ENCODE peak calls at places on chromosomes 7 and 10, in five cellular contexts. One of them, this sample, is unnamed.

GRCh38 chr10:113853577-113854018 is 284 bp downstream of the DCLRE1A start:
- ATAC-seq in activated CD8-positive, alpha-beta memory T cell treated with anti-CD3 and anti-CD28 coated beads, Interleukin-2, amount 10 ng/mL, durations not matched to agents 7 days and 5 days: no peak
- ATAC-seq in activated CD4-positive, alpha-beta T cell treated with anti-CD3 and anti-CD28 coated beads for 36 hours: no peak
- ATAC-seq in sciatic nerve: peak
- ATAC-seq in right cardiac atrium: peak
- ATAC-seq in this sample: peak

GRCh38 chr10:17673517-17674051 is 29.6 kb downstream of the STAM start:
- ATAC-seq in activated CD8-positive, alpha-beta memory T cell treated with anti-CD3 and anti-CD28 coated beads, Interleukin-2, amount 10 ng/mL, durations not matched to agents 7 days and 5 days: peak
- ATAC-seq in activated CD4-positive, alpha-beta T cell treated with anti-CD3 and anti-CD28 coated beads for 36 hours: peak
- ATAC-seq in sciatic nerve: peak
- ATAC-seq in right cardiac atrium: no peak
- ATAC-seq in this sample: no peak

GRCh38 chr7:131687296-131687695 is 130.9 kb upstream of the PODXL start:
- ATAC-seq in activated CD4-positive, alpha-beta T cell treated with anti-CD3 and anti-CD28 coated beads for 36 hours: no peak
- ATAC-seq in sciatic nerve: no peak
- ATAC-seq in right cardiac atrium: no peak
- ATAC-seq in activated CD8-positive, alpha-beta memory T cell treated with anti-CD3 and anti-CD28 coated beads, Interleukin-2, amount 10 ng/mL, durations not matched to agents 7 days and 5 days: no peak
- ATAC-seq in this sample: no peak

GRCh38 chr7:105808703-105809590 is 67.5 kb downstream of the ATXN7L1 start:
- ATAC-seq in sciatic nerve: peak
- ATAC-seq in right cardiac atrium: no peak
- ATAC-seq in activated CD8-positive, alpha-beta memory T cell treated with anti-CD3 and anti-CD28 coated beads, Interleukin-2, amount 10 ng/mL, durations not matched to agents 7 days and 5 days: peak
- ATAC-seq in activated CD4-positive, alpha-beta T cell treated with anti-CD3 and anti-CD28 coated beads for 36 hours: peak
- ATAC-seq in this sample: no peak

GRCh38 chr7:131365876-131366275 is 38.2 kb downstream of the MKLN1 start:
- ATAC-seq in sciatic nerve: peak
- ATAC-seq in right cardiac atrium: peak
- ATAC-seq in activated CD4-positive, alpha-beta T cell treated with anti-CD3 and anti-CD28 coated beads for 36 hours: no peak
- ATAC-seq in activated CD8-positive, alpha-beta memory T cell treated with anti-CD3 and anti-CD28 coated beads, Interleukin-2, amount 10 ng/mL, durations not matched to agents 7 days and 5 days: no peak
- ATAC-seq in this sample: peak

GRCh38 chr7:36814311-36814710 is 90.0 kb upstream of the AOAH start:
- ATAC-seq in activated CD4-positive, alpha-beta T cell treated with anti-CD3 and anti-CD28 coated beads for 36 hours: no peak
- ATAC-seq in activated CD8-positive, alpha-beta memory T cell treated with anti-CD3 and anti-CD28 coated beads, Interleukin-2, amount 10 ng/mL, durations not matched to agents 7 days and 5 days: no peak
- ATAC-seq in right cardiac atrium: no peak
- ATAC-seq in sciatic nerve: no peak
- ATAC-seq in this sample: no peak

GRCh38 chr10:62732841-62733653 is 71.5 kb upstream of the ADO start:
- ATAC-seq in activated CD4-positive, alpha-beta T cell treated with anti-CD3 and anti-CD28 coated beads for 36 hours: peak
- ATAC-seq in sciatic nerve: no peak
- ATAC-seq in activated CD8-positive, alpha-beta memory T cell treated with anti-CD3 and anti-CD28 coated beads, Interleukin-2, amount 10 ng/mL, durations not matched to agents 7 days and 5 days: peak
- ATAC-seq in right cardiac atrium: no peak
- ATAC-seq in this sample: no peak

GRCh38 chr7:107998150-107998549 is 4.8 kb downstream of the LAMB1 start:
- ATAC-seq in right cardiac atrium: no peak
- ATAC-seq in sciatic nerve: no peak
- ATAC-seq in activated CD8-positive, alpha-beta memory T cell treated with anti-CD3 and anti-CD28 coated beads, Interleukin-2, amount 10 ng/mL, durations not matched to agents 7 days and 5 days: no peak
- ATAC-seq in activated CD4-positive, alpha-beta T cell treated with anti-CD3 and anti-CD28 coated beads for 36 hours: no peak
- ATAC-seq in this sample: no peak

GRCh38 chr10:126312167-126312566 is 76.1 kb downstream of the ADAM12 start:
- ATAC-seq in sciatic nerve: no peak
- ATAC-seq in activated CD4-positive, alpha-beta T cell treated with anti-CD3 and anti-CD28 coated beads for 36 hours: no peak
- ATAC-seq in right cardiac atrium: no peak
- ATAC-seq in activated CD8-positive, alpha-beta memory T cell treated with anti-CD3 and anti-CD28 coated beads, Interleukin-2, amount 10 ng/mL, durations not matched to agents 7 days and 5 days: no peak
- ATAC-seq in this sample: no peak

GRCh38 chr7:525740-526139 is 6.1 kb upstream of the PDGFA start:
- ATAC-seq in sciatic nerve: no peak
- ATAC-seq in activated CD8-positive, alpha-beta memory T cell treated with anti-CD3 and anti-CD28 coated beads, Interleukin-2, amount 10 ng/mL, durations not matched to agents 7 days and 5 days: no peak
- ATAC-seq in activated CD4-positive, alpha-beta T cell treated with anti-CD3 and anti-CD28 coated beads for 36 hours: no peak
- ATAC-seq in right cardiac atrium: no peak
- ATAC-seq in this sample: no peak

GRCh38 chr10:4051408-4052151 is 266.6 kb upstream of the KLF6 start:
- ATAC-seq in right cardiac atrium: peak
- ATAC-seq in sciatic nerve: peak
- ATAC-seq in activated CD8-positive, alpha-beta memory T cell treated with anti-CD3 and anti-CD28 coated beads, Interleukin-2, amount 10 ng/mL, durations not matched to agents 7 days and 5 days: no peak
- ATAC-seq in activated CD4-positive, alpha-beta T cell treated with anti-CD3 and anti-CD28 coated beads for 36 hours: no peak
- ATAC-seq in this sample: peak

GRCh38 chr10:11548763-11549089 is 62.7 kb downstream of the USP6NL start:
- ATAC-seq in activated CD4-positive, alpha-beta T cell treated with anti-CD3 and anti-CD28 coated beads for 36 hours: no peak
- ATAC-seq in activated CD8-positive, alpha-beta memory T cell treated with anti-CD3 and anti-CD28 coated beads, Interleukin-2, amount 10 ng/mL, durations not matched to agents 7 days and 5 days: no peak
- ATAC-seq in right cardiac atrium: no peak
- ATAC-seq in sciatic nerve: no peak
- ATAC-seq in this sample: no peak